ENCODE peak calls at places on chromosomes 4 and X, in four cellular contexts. J is GM12878, Z is K562, N is HepG2. D is an unnamed sample.

GRCh38 chr4:80990851-80991250 is 39.7 kb upstream of the BMP3 start:
- DNase-seq in N (no peak), Z (no peak), J (no peak), D (peak)

GRCh38 chr4:183657564-183657963 is 1.4 kb downstream of the RWDD4 start:
- DNase-seq in N (no peak), J (no peak), Z (no peak), D (no peak)

GRCh38 chr4:8871417-8872401 is at the start of gene HMX1:
- DNase-seq in J (no peak), Z (no peak), N (no peak), D (peak)

GRCh38 chrX:12790878-12791252 is 347 bp upstream of the PRPS2 start:
- DNase-seq in Z (no peak), N (no peak), J (no peak), D (no peak)

GRCh38 chr4:119559044-119559647 is 69.5 kb downstream of the PDE5A start:
- DNase-seq in N (peak), J (no peak), Z (peak), D (no peak)

GRCh38 chrX:100944601-100945000 is 15.9 kb upstream of the XKRX start:
- DNase-seq in Z (no peak), J (no peak), N (no peak), D (no peak)

GRCh38 chr4:169270156-169270809 is 473 bp downstream of the SH3RF1 start:
- DNase-seq in J (no peak), Z (peak), N (no peak), D (peak)

GRCh38 chr4:154082760-154083530 is 294.1 kb upstream of the SFRP2 start:
- DNase-seq in J (no peak), N (no peak), Z (peak), D (peak)

GRCh38 chr4:68406479-68406859 is 40.8 kb upstream of the TMPRSS11E start:
- DNase-seq in Z (no peak), J (no peak), N (no peak), D (no peak)

GRCh38 chrX:123155327-123155726 is 28.8 kb upstream of the GRIA3 start:
- DNase-seq in N (no peak), Z (no peak), J (no peak), D (no peak)

GRCh38 chrX:54063361-54063760 is 19.1 kb upstream of the PHF8 start:
- DNase-seq in N (no peak), Z (no peak), J (no peak), D (no peak)

GRCh38 chr4:39433878-39434492 is 24.7 kb downstream of the RPL9 start:
- DNase-seq in N (no peak), J (no peak), Z (no peak), D (no peak)

GRCh38 chr4:187125062-187125461 is 401.4 kb upstream of the FAT1 start:
- DNase-seq in N (no peak), Z (no peak), J (no peak), D (no peak)

GRCh38 chr4:186932196-186932595 is 208.5 kb upstream of the FAT1 start:
- DNase-seq in J (no peak), Z (no peak), N (peak), D (no peak)

GRCh38 chrX:50497067-50497466 is 26.4 kb upstream of the DGKK start:
- DNase-seq in Z (no peak), N (no peak), J (no peak), D (no peak)

GRCh38 chrX:72105436-72105835 is 26.3 kb downstream of the RTL5 start:
- DNase-seq in N (no peak), Z (no peak), J (peak), D (no peak)

GRCh38 chr4:152655272-152656129 is 24.3 kb downstream of the TMEM154 start:
- DNase-seq in J (no peak), N (no peak), Z (no peak), D (no peak)

GRCh38 chr4:133186845-133187244 is 37.8 kb downstream of the PCDH10 start:
- DNase-seq in Z (no peak), J (no peak), N (no peak), D (no peak)

GRCh38 chr4:109559625-109559982 is 442 bp upstream of the MCUB start:
- DNase-seq in Z (peak), J (no peak), N (no peak), D (peak)

GRCh38 chr4:6917445-6918241 is 8.0 kb downstream of the TBC1D14 start:
- DNase-seq in J (no peak), N (peak), Z (peak), D (peak)

GRCh38 chr4:139761461-139761860 is 95.8 kb downstream of the MGST2 start:
- DNase-seq in Z (peak), N (peak), J (no peak), D (no peak)

GRCh38 chrX:137363559-137363958 is 202.4 kb upstream of the ZIC3 start:
- DNase-seq in J (no peak), Z (no peak), N (no peak), D (no peak)

GRCh38 chrX:108221481-108221880 is 129.9 kb downstream of the ATG4A start:
- DNase-seq in J (no peak), N (no peak), Z (no peak), D (no peak)

GRCh38 chr4:6333301-6334202 is 63.9 kb downstream of the WFS1 start:
- DNase-seq in J (no peak), N (no peak), Z (peak), D (no peak)

GRCh38 chr4:83961575-83961974 is 425.7 kb downstream of the GPAT3 start:
- DNase-seq in N (no peak), Z (no peak), J (no peak), D (no peak)

GRCh38 chrX:107718156-107718621 is 57.4 kb downstream of the TSC22D3 start:
- DNase-seq in J (no peak), Z (peak), N (peak), D (peak)

GRCh38 chr4:169062861-169063197 is 52.8 kb upstream of the CBR4 start:
- DNase-seq in J (no peak), Z (no peak), N (peak), D (no peak)

GRCh38 chrX:146173742-146174141 is 356.1 kb downstream of the SLITRK2 start:
- DNase-seq in N (no peak), J (no peak), Z (no peak), D (no peak)

GRCh38 chrX:72120798-72121197 is 10.9 kb downstream of the RTL5 start:
- DNase-seq in Z (no peak), J (no peak), N (no peak), D (no peak)

GRCh38 chrX:129875669-129876068 is 30.3 kb upstream of the UTP14A start:
- DNase-seq in N (no peak), Z (no peak), J (no peak), D (no peak)

GRCh38 chrX:129872524-129872923 is 28.8 kb upstream of the ZDHHC9 start:
- DNase-seq in Z (no peak), N (no peak), J (no peak), D (no peak)

GRCh38 chrX:129877401-129877800 is 28.6 kb upstream of the UTP14A start:
- DNase-seq in Z (no peak), J (no peak), N (no peak), D (no peak)

DNA sequence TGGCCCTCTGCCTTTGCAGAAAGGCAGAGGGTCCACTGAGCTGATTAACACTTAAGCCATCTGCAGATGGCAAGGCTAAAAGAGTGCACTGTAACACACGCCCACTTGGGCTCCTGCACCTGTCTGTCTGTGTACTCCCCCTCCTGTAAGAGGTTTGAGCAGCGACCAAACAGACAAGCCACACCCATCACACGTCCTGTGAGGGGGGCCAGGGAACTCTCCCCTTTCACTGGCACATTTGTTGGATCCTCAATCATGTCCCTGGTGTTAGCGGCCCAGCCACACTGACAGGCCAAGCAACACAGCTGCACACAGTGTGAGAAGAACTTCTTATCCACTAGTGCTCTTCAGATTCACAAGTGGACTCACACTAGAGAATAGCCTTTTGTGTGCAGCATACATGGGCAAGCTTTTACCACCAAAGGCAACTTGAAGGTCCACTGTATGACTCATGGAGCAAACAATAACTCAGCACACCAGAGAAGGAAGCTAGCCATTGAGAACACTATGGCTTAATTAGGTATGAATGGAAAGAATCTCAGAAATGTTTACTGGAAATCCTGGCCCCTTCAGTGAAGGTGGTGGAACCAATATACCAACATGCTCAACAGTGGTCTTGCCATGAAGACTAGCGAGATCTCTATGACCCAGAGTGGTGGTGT is 29.1 kb upstream of the UTP14A start:
- DNase-seq in N (peak), Z (no peak), J (no peak), D (no peak)
- TF ChIP-seq NR2C2 in N (no peak), Z (no peak), J (no peak), D (no peak)

DNA sequence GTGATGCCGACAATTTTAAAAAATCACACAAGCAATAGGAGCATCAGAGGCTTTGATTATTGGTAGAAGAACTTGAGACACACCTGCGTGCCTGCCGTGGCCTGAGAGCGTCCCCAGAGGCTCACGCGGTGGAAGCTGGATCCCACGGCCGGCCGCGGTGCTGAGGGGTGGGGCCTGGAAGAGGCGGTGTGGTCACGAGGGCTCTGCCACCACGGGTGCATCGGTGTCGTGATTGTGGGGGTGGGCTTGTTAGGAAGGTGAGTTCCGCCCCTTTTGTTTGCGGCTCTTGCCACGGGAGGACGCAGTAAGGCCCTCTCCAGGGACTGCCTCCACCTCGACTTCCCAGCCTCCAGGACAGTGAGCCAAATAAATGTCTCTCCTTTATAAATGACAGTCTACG is 77.2 kb upstream of the ADRA2C start:
- DNase-seq in J (no peak), Z (no peak), N (no peak), D (peak)
- TF ChIP-seq NR2C2 in J (no peak), Z (no peak), N (no peak), D (no peak)

DNA sequence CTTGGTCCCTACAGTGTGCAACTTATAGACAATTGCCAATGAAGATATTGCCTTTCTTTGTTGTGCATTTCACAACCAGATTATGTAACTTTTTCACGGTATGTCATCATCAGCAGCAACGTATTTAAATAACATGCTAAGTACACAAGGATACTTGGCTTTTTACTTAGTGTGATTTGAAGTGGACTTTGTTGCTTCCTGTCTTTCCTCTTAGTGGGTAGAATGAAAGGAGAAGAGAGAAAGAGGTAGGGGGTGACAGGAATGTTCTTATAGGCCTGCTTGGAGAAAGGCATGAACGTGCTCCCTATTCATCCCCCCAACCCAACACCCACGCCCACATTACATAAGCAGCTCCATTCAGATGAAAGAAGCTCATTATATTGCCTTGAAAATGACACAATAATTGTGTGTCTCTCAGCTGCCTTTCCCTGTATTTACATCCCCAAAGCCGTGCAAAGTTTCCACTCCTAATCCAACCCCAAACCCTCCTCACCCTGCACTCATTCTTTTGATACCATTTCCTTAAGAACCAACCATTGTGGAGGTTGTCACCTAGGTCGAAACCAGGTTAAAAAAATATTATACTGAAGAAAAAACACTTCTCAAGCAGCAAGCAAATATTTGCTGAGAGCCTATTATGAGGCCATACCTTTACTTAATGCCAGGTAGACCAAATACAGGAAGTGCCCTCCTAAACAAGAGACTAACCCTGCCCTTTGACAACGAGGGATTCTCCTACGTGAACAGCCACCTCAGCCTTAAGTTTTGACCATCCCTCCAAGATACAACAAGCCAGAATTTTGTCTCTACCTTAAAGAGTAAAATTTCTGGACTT is 25.2 kb upstream of the GK start:
- DNase-seq in J (no peak), Z (no peak), N (peak), D (no peak)
- TF ChIP-seq NR2C2 in J (no peak), Z (no peak), N (no peak), D (no peak)

GRCh38 chr4:3781193-3781886 is 15.2 kb downstream of the ADRA2C start:
- DNase-seq in N (peak), Z (peak), J (no peak), D (no peak)
- TF ChIP-seq NR2C2 in N (no peak), Z (no peak), J (no peak), D (no peak)

DNA sequence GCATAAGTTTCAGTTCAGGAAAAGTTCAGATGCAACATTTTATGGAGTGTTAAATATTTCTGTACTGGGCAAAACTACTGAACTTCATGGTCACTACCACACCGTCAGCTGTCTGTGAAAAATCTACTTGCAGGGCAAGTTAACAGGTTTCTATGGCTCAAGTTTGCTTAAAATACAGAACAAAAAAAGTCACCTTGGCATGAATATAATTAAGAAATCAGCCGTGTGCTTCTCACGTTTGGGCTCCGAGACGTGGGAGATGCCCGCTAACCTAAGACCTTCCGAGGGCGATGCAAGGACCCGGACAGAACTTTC is 633 bp downstream of the TAPT1 start:
- DNase-seq in N (no peak), Z (no peak), J (no peak), D (no peak)
- TF ChIP-seq NR2C2 in N (no peak), Z (no peak), J (no peak), D (no peak)

DNA sequence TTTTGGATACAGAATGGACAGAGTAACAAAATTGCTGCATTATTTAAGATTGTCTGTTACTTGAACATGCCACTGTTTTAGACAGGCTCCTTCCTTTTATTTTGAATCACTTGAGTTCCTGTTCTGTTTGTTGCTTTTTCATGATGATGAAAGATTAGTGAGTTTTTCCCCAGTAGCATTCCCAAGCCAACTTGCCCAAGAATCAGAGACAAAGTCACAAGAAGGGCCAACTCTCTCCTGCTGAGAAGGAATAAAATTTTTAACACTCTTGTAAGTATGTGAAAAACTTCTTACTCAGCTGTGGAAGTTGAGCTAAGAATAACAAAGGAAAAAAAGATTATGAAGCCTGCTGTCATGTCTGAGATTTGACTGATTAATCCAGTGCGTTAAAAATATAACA is 104.2 kb downstream of the KLHL8 start:
- DNase-seq in N (no peak), J (no peak), Z (no peak), D (no peak)
- TF ChIP-seq NR2C2 in N (no peak), J (no peak), Z (no peak), D (no peak)

DNA sequence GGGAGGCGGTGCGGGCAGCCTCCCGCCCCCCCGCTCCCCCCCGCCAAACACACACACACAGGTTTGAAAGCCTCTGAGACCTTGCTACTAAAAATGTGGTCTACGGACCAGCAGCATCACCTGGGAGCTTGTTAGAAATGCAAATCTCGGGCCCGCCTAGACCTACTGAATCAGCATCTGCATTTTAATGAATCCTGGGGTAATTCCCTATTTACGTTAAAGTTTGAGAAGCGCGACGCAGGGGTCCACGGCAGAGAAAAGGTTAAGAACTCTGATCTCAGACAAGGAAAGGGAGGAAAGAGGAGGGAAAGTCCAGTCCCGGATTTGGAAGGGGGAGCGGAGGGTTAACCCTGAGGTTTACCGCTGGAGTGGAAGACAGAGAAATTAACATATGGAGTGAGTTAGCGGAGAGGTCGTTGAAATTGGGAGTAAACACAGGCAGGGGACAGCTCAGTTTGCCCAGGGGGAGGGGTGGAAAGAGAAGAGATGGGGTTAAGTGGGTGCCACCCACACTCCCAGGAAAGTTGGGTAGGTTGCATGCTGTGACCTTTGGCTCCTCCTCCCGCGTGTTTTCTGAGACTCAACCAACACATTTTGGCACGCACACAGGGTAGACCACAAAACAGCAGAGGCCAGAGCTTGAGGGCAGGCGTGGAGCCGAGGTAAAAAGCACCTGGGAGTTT is 483.6 kb downstream of the BCOR start:
- DNase-seq in N (no peak), Z (no peak), J (peak), D (peak)
- TF ChIP-seq NR2C2 in N (no peak), Z (no peak), J (no peak), D (no peak)

GRCh38 chr4:19324175-19324574 is 927.5 kb upstream of the SLIT2 start:
- DNase-seq in Z (no peak), N (no peak), J (no peak), D (no peak)
- TF ChIP-seq NR2C2 in Z (no peak), N (no peak), J (no peak), D (no peak)

D was measured in WTC11.